ENCODE peak calls at places on chromosomes 2 and 18, in six cellular contexts. U is mucosa of descending colon; Q is naive thymus-derived CD4-positive, alpha-beta T cell; L is fibroblast of lung; W is brain microvascular endothelial cell; I is HFF-Myc. O is an unnamed sample.

GRCh38 chr2:120917876-120918275 is 182.2 kb downstream of the GLI2 start:
- DNase-seq in I (no peak), U (no peak), W (no peak), L (peak), Q (no peak), O (no peak)

GRCh38 chr2:121489284-121489683 is 41.4 kb upstream of the RNU4ATAC start:
- DNase-seq in L (peak), Q (no peak), I (no peak), W (no peak), U (no peak), O (no peak)

GRCh38 chr2:139876964-139877363 is 1096.8 kb upstream of the NXPH2 start:
- DNase-seq in Q (no peak), L (no peak), I (no peak), U (no peak), W (no peak), O (no peak)

GRCh38 chr2:215619989-215620388 is 184.1 kb upstream of the FN1 start:
- DNase-seq in L (no peak), Q (peak), W (no peak), I (no peak), U (no peak), O (no peak)

GRCh38 chr2:159713691-159714585 is 1.6 kb downstream of the MARCHF7 start:
- DNase-seq in I (no peak), W (peak), U (no peak), L (peak), Q (no peak), O (no peak)

GRCh38 chr2:46487667-46488333 is 8.4 kb downstream of the TMEM247 start:
- DNase-seq in L (peak), Q (no peak), W (peak), U (peak), I (peak), O (no peak)

GRCh38 chr2:221074238-221074637 is 497.9 kb downstream of the EPHA4 start:
- DNase-seq in U (no peak), W (no peak), Q (no peak), I (no peak), L (no peak), O (no peak)

GRCh38 chr2:85655961-85656403 is 12.0 kb downstream of the SFTPB start:
- DNase-seq in W (no peak), L (no peak), U (no peak), Q (no peak), I (no peak), O (no peak)

GRCh38 chr18:41842886-41843285 is 112.1 kb upstream of the PIK3C3 start:
- DNase-seq in L (peak), I (no peak), W (no peak), U (no peak), Q (no peak), O (peak)

GRCh38 chr2:230873670-230874401 is 9.1 kb downstream of the ITM2C start:
- DNase-seq in Q (no peak), W (no peak), I (no peak), L (no peak), U (peak), O (no peak)

GRCh38 chr2:152221870-152222269 is 46.3 kb upstream of the STAM2 start:
- DNase-seq in W (no peak), Q (no peak), I (no peak), L (peak), U (no peak), O (no peak)

GRCh38 chr2:84631047-84631446 is 114.7 kb downstream of the DNAH6 start:
- DNase-seq in W (peak), U (no peak), Q (no peak), I (peak), L (peak), O (peak)

GRCh38 chr2:109128466-109129355 is at the start of gene SH3RF3:
- DNase-seq in I (no peak), U (peak), W (peak), Q (peak), L (peak), O (no peak)

GRCh38 chr2:173027181-173028128 is 48.2 kb upstream of the MAP3K20 start:
- DNase-seq in I (peak), L (peak), Q (peak), U (peak), W (peak), O (peak)

GRCh38 chr18:8696749-8697211 is 8.6 kb upstream of the MTCL1 start:
- DNase-seq in I (no peak), Q (peak), U (peak), W (peak), L (peak), O (no peak)

GRCh38 chr2:72181616-72182015 is 34.0 kb upstream of the CYP26B1 start:
- DNase-seq in Q (no peak), I (no peak), U (no peak), W (no peak), L (no peak), O (no peak)

GRCh38 chr18:4987452-4988405 is 209.3 kb downstream of the AKAIN1 start:
- DNase-seq in I (no peak), Q (no peak), W (no peak), U (no peak), L (no peak), O (no peak)

GRCh38 chr2:20351555-20352229 is 1.0 kb upstream of the PUM2 start:
- DNase-seq in Q (no peak), I (no peak), W (no peak), L (no peak), U (no peak), O (no peak)

GRCh38 chr2:20353597-20353996 is 3.0 kb upstream of the PUM2 start:
- DNase-seq in I (no peak), Q (no peak), W (no peak), U (no peak), L (no peak), O (no peak)

GRCh38 chr2:20350105-20350712 is 435 bp downstream of the PUM2 start:
- DNase-seq in W (no peak), U (peak), L (no peak), Q (peak), I (no peak), O (no peak)

GRCh38 chr2:20350753-20351554 is at the start of gene PUM2:
- DNase-seq in Q (peak), I (peak), L (peak), W (peak), U (peak), O (peak)

DNA sequence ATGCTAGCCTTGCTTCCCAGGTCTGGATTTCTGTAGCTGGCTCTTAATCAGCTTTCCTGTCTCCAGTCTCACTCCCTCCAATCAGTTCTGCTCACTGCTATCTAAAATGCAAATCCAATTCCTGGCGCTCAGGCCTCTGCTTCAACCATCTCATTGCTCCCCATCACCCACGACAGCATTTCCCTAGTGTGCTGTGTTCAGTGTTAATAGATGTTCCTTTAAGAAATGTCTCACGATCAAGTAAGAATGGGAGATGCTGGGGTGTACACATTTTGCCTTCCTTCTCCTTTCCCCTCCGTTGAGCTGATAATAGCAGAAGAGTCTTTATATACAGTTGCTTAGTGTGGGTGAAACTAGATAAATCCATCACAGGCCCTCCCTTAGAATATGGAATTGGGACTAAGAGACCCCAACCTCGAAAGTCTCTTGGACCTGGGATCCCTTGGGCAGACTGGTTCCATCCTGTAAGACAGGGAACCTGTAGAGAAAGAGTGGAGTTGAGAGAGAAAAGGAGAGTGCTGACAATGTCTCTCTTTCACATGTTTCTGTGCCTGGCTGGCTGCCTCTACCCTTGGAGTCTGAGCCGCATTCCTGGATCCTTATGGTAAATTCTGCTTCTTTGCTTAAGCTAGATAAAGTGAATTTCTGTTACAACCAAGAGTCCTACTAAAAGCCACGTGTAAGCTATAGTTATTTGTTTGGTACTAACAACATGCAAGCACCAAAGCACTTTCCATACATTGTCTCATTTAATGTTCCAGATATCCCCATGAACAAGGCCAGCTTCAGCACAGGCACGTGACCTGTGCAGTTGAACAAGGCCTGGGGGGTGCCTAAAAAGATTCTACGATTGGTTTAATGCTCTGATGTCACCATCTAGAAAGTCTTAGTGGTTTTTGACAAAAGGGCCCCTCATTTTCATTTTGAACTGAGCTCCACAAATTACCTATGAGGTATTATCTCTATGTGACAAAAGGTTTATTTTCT is 1.9 kb upstream of the PUM2 start:
- DNase-seq in L (no peak), U (no peak), I (no peak), Q (no peak), W (no peak), O (no peak)
- H3K4me3 ChIP-seq in L (no peak), U (no peak), I (no peak), Q (peak), W (no peak), O (no peak)

DNA sequence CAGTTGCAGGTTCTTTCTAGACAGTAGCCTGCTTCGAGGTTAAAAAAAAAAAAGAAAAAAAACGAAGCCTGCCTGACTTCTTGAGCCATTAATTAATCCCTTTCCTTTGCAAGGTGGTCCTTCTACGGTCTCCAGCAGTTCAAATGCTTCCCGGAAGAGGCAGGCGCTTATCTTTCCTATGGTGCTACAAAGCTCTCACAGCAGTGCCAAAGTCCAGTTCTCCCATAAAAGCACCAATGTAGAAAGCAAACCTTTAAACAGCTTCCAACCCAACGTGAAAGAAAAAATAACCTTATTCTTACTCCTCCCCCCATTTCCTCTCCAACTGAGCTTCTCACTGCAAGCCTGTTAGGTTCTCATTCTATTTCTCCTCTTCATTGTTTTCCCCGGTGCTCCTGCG is 317.4 kb upstream of the SOX11 start:
- DNase-seq in W (no peak), L (no peak), Q (no peak), U (no peak), I (no peak), O (no peak)
- H3K4me3 ChIP-seq in W (no peak), L (no peak), Q (no peak), U (no peak), I (no peak), O (no peak)

GRCh38 chr2:156537147-156537546 is 101.0 kb downstream of the GPD2 start:
- DNase-seq in L (peak), I (no peak), W (peak), U (no peak), Q (no peak), O (no peak)
- H3K4me3 ChIP-seq in L (no peak), I (no peak), W (no peak), U (no peak), Q (no peak), O (no peak)

DNA sequence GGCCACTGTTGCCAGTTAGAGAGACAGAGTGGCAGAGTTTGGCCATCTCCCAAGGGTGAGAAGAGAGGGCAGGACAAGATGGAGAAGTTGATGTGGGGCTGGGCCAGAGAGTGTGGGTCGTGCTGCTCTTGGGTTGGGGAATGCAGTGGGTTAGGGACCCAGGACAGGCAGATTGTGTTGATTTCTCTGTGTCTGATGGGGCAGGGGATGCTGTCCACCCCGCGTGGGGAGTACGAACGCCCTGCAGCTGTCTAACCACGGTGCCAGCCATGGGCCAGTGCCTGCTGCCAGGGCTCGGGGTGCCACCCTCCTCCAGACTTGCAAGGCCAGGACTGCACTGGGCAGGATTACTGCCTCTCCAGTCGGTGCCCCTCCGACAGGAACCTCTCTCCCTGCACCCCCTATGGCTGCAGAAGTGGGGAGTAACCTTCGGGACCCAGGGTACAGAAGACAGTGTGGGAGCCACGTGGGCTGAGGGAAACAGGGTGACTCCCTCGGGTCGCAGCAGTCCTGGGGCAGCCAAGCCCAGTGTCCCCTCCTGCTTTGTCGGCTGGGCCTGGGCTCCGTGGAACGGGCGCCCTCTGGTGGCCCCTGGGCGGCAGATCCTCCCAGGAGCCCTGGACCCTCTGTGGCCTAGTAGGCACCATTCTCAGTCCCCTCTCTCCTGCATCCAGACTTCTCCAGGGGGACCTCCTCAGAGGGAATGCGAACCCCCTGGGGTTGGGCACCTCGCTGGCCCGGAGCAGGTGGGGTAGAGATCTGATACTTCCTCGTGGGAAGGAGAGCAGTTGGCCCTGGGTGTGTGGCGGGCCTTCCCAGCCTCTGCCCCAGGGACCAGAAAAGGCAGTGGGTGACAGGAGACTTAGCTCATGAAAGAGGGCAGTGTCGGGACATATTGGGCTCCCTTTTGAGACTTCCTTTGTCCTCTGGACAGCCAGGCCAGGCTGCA is 2.7 kb downstream of the GPC1 start:
- DNase-seq in W (no peak), U (peak), I (no peak), Q (peak), L (peak), O (no peak)
- H3K4me3 ChIP-seq in W (peak), U (no peak), I (peak), Q (no peak), L (peak), O (peak)

GRCh38 chr18:11150271-11150615 is 874 bp upstream of the PIEZO2 start:
- DNase-seq in W (no peak), I (no peak), L (no peak), U (no peak), Q (no peak), O (no peak)

GRCh38 chr18:11147962-11148654 is 1.3 kb downstream of the PIEZO2 start:
- DNase-seq in U (no peak), Q (no peak), W (no peak), L (peak), I (no peak), O (no peak)

GRCh38 chr18:11149441-11150270 is at the start of gene PIEZO2:
- DNase-seq in W (peak), U (peak), I (no peak), L (peak), Q (no peak), O (no peak)

GRCh38 chr18:11147371-11147860 is 2.0 kb downstream of the PIEZO2 start:
- DNase-seq in U (no peak), L (peak), W (no peak), Q (no peak), I (no peak), O (no peak)

DNA sequence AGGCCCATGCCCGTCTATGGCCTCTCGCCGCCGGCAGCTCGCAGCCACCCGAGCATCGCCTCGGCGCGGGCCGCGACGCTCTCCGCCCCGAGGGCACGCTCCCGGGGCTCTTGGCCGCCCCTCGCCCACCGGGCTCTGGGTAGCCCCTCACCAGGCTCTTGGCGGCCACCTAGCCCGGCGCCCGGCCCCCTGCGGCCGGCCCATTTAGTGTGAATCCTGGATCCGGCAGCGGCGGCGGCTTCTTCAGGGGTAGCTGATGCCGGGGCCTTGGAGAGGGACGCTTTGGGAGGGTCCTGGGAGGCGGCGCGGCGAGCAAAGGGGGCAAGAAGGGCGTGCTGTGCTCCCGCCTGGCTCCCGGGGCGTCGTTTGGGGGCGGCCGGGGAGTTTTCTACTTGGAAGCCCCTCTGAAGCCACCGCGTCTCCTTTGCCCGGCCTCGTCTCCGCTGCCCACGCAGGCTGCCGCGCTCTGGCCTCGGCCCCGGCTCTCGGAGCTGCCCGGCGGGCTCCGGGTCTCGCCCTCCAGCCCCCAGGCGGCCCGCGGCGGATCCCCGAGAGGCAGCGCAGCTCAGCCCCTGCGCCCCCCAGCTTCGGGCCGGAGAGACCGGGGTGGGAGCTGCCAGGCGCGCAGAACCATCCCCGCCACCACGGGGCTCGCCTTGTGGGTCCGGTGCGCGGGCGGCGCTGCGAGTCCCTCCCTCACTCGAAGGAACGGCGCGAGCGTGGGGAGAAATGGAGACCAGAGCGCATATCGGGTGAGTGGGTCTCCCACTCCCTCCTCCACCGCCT is 521 bp downstream of the PIEZO2 start:
- DNase-seq in W (no peak), L (no peak), U (no peak), Q (no peak), I (no peak), O (no peak)
- H3K4me3 ChIP-seq in W (peak), L (peak), U (no peak), Q (no peak), I (peak), O (peak)

DNA sequence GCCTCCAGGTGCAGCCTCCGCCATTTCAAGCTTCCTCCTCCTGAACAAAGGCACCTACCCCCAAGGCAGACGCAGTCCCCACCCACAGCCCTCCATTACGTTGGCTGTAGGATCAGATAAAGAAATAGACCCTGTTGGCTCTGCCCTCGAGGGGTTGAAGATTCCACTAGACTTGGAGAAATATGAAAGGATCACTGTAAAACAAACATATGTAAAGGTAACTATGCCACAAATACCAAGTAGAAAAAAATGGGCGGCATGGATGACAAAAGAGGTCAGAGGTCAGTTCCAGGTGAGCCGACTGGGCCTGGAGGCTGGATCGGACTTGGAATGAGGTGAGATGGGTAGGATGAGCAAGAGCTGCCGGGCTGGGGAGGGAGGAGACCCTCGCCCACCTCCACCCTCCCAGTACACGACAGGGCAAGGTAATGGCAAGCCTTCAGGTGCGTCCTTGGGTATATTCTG is 84.8 kb upstream of the POMC start:
- DNase-seq in Q (no peak), U (no peak), L (no peak), W (no peak), I (no peak), O (no peak)
- H3K4me3 ChIP-seq in Q (no peak), U (no peak), L (no peak), W (no peak), I (no peak), O (no peak)

GRCh38 chr2:39851691-39852110 is 72.6 kb upstream of the THUMPD2 start:
- DNase-seq in W (no peak), U (no peak), Q (no peak), I (peak), L (peak), O (peak)
- H3K4me3 ChIP-seq in W (no peak), U (no peak), Q (no peak), I (no peak), L (no peak), O (no peak)

O was measured in skeletal muscle cell.